ENCODE peak calls at places on chromosomes 7 and 10, in four cellular contexts. Z is H9, D is mesendoderm, I is H1. O is an unnamed sample.

GRCh38 chr10:31768467-31768866 is 160.2 kb downstream of the ARHGAP12 start:
- DNase-seq in Z (no peak), D (no peak), I (no peak), O (peak)

GRCh38 chr7:105439174-105439893 is 50.6 kb upstream of the SRPK2 start:
- DNase-seq in Z (no peak), D (peak), I (no peak), O (peak)

GRCh38 chr7:44378744-44379143 is 53.4 kb upstream of the CAMK2B start:
- DNase-seq in Z (no peak), D (peak), I (no peak), O (peak)

GRCh38 chr10:47026301-47027107 is 115.3 kb downstream of the PTPN20 start:
- DNase-seq in Z (peak), D (no peak), I (peak), O (no peak)

GRCh38 chr10:4391683-4392082 is 434.3 kb upstream of the AKR1E2 start:
- DNase-seq in Z (no peak), D (peak), I (peak), O (no peak)

GRCh38 chr10:14837756-14838581 is at the start of the genes CDNF, HSPA14 and MSANTD7:
- DNase-seq in Z (peak), D (peak), I (peak), O (peak)

GRCh38 chr7:128391805-128392204 is 18.0 kb downstream of the IMPDH1 start:
- DNase-seq in Z (no peak), D (no peak), I (no peak), O (no peak)

GRCh38 chr7:28621369-28621807 is 209.1 kb downstream of the CREB5 start:
- DNase-seq in Z (no peak), D (no peak), I (no peak), O (no peak)

GRCh38 chr7:106050002-106050742 is 61.9 kb downstream of the SYPL1 start:
- DNase-seq in Z (peak), D (peak), I (no peak), O (peak)

GRCh38 chr7:120184866-120185265 is 88.1 kb upstream of the KCND2 start:
- DNase-seq in Z (no peak), D (no peak), I (no peak), O (no peak)

GRCh38 chr10:119541046-119541445 is 1.5 kb downstream of the RGS10 start:
- DNase-seq in Z (no peak), D (no peak), I (no peak), O (peak)

GRCh38 chr7:46525876-46526275 is 604.8 kb upstream of the IGFBP3 start:
- DNase-seq in Z (no peak), D (no peak), I (no peak), O (no peak)

GRCh38 chr7:55554055-55554454 is 18.2 kb downstream of the VOPP1 start:
- DNase-seq in Z (no peak), D (no peak), I (no peak), O (no peak)

GRCh38 chr10:26448292-26448691 is 10.2 kb downstream of the APBB1IP start:
- DNase-seq in Z (no peak), D (no peak), I (no peak), O (no peak)

GRCh38 chr7:102473271-102473991 is 5.3 kb downstream of the POLR2J start:
- DNase-seq in Z (no peak), D (no peak), I (peak), O (no peak)

GRCh38 chr7:80386686-80387085 is 125.2 kb downstream of the GNAT3 start:
- DNase-seq in Z (no peak), D (peak), I (no peak), O (peak)

GRCh38 chr10:15809450-15809849 is 50.9 kb downstream of the MINDY3 start:
- DNase-seq in Z (no peak), D (no peak), I (no peak), O (no peak)

GRCh38 chr10:788796-789748 is 99.6 kb upstream of the DIP2C start:
- DNase-seq in Z (peak), D (peak), I (peak), O (peak)

GRCh38 chr10:102120987-102121738 is 995 bp upstream of the LDB1 start:
- DNase-seq in Z (peak), D (peak), I (peak), O (peak)

GRCh38 chr10:122267849-122268737 is 3.0 kb upstream of the BTBD16 start:
- DNase-seq in Z (peak), D (peak), I (peak), O (peak)

GRCh38 chr10:35498693-35499092 is 106.4 kb upstream of the GJD4 start:
- DNase-seq in Z (no peak), D (peak), I (no peak), O (no peak)

GRCh38 chr10:6310977-6311376 is 108.2 kb downstream of the PFKFB3 start:
- DNase-seq in Z (no peak), D (no peak), I (no peak), O (no peak)

GRCh38 chr10:6306917-6307316 is 104.2 kb downstream of the PFKFB3 start:
- DNase-seq in Z (no peak), D (no peak), I (no peak), O (no peak)

GRCh38 chr10:6300784-6301180 is 98.0 kb downstream of the PFKFB3 start:
- DNase-seq in Z (no peak), D (no peak), I (no peak), O (no peak)

GRCh38 chr10:6301482-6302083 is 98.9 kb downstream of the PFKFB3 start:
- DNase-seq in Z (no peak), D (no peak), I (no peak), O (no peak)

GRCh38 chr10:6305762-6306321 is 103.1 kb downstream of the PFKFB3 start:
- DNase-seq in Z (no peak), D (no peak), I (no peak), O (no peak)
- H3K56ac ChIP-seq in Z (no peak), D (no peak), I (no peak), O (no peak)

GRCh38 chr7:66845382-66846095 is 75.5 kb upstream of the TMEM248 start:
- DNase-seq in Z (no peak), D (no peak), I (peak), O (no peak)

GRCh38 chr7:66840316-66840715 is 80.7 kb upstream of the TMEM248 start:
- DNase-seq in Z (no peak), D (no peak), I (no peak), O (no peak)

GRCh38 chr7:66844552-66845381 is 76.3 kb upstream of the TMEM248 start:
- DNase-seq in Z (peak), D (peak), I (peak), O (peak)

GRCh38 chr7:66839814-66840213 is 81.2 kb upstream of the TMEM248 start:
- DNase-seq in Z (no peak), D (no peak), I (no peak), O (no peak)

GRCh38 chr7:66841898-66842297 is 79.1 kb upstream of the TMEM248 start:
- DNase-seq in Z (no peak), D (no peak), I (no peak), O (no peak)
- H4K5ac ChIP-seq in Z (no peak), D (no peak), I (no peak), O (no peak)

GRCh38 chr7:33905389-33906032 is at the start of gene BMPER:
- DNase-seq in Z (peak), D (peak), I (peak), O (peak)
- H2BK120ac ChIP-seq in Z (no peak), D (peak), I (no peak), O (peak)

GRCh38 chr7:157044151-157044687 is 33.8 kb upstream of the MNX1 start:
- DNase-seq in Z (no peak), D (no peak), I (no peak), O (peak)

GRCh38 chr7:157044943-157045660 is 34.6 kb upstream of the MNX1 start:
- DNase-seq in Z (no peak), D (no peak), I (peak), O (no peak)

GRCh38 chr7:157041004-157041403 is 30.5 kb upstream of the MNX1 start:
- DNase-seq in Z (no peak), D (peak), I (no peak), O (peak)

GRCh38 chr7:157043745-157044144 is 33.3 kb upstream of the MNX1 start:
- DNase-seq in Z (no peak), D (no peak), I (no peak), O (peak)

GRCh38 chr7:157041514-157042277 is 31.2 kb upstream of the MNX1 start:
- DNase-seq in Z (no peak), D (peak), I (no peak), O (no peak)
- H3K56ac ChIP-seq in Z (no peak), D (no peak), I (no peak), O (no peak)

GRCh38 chr7:36080843-36081242 is 72.2 kb upstream of the EEPD1 start:
- DNase-seq in Z (no peak), D (no peak), I (no peak), O (no peak)
- H4K5ac ChIP-seq in Z (no peak), D (no peak), I (no peak), O (no peak)

GRCh38 chr10:74822583-74823089 is 3.8 kb upstream of the KAT6B start:
- DNase-seq in Z (no peak), D (no peak), I (no peak), O (peak)

GRCh38 chr10:74823791-74824183 is 2.6 kb upstream of the KAT6B start:
- DNase-seq in Z (no peak), D (no peak), I (no peak), O (peak)

GRCh38 chr10:74825033-74825370 is 1.4 kb upstream of the KAT6B start:
- DNase-seq in Z (peak), D (no peak), I (peak), O (no peak)

GRCh38 chr10:74825371-74826141 is 844 bp upstream of the KAT6B start:
- DNase-seq in Z (no peak), D (no peak), I (peak), O (no peak)

DNA sequence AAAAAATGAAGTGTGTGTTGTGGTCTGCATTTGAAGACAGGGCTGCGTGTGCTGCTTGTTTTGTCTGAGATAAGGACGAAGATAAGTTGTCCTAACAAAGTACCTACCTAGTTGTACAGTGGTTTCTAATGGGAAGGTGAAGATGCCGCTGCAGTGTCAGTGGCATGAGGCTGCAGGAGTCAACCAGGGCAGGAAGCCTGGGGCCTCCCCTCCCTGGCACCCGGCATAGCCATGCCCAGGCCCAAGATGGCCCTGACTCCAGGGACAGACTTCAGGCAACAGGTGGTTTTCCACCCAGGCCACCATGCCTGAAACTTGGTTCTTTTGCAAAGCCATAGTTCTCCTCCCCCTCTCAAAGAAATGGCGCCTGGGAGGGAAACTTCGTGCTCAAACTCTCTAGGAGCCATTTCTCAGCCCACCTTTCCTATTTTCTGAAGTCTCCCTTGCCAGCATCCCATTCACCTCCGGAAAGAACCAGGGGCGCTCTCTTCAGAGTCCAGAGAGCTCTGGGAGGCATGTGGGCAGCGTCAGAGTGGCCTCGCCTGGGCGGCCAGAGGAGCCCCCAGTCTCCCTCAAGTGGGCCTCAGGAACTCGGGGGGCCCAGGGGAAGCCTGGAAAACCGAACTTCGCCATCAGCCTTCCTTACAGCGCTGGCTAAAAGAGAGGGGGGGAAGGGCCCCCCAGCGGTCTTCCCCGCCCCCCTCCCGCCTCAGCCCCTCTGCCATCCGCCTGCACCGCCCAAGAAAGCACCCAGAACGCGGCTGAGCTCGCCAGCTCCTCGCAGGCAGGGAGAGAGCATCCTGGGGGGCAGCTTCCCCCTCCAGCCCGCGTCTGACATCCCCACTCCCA is 2.0 kb upstream of the KAT6B start:
- DNase-seq in Z (peak), D (no peak), I (peak), O (no peak)
- H2BK120ac ChIP-seq in Z (no peak), D (no peak), I (no peak), O (peak)

DNA sequence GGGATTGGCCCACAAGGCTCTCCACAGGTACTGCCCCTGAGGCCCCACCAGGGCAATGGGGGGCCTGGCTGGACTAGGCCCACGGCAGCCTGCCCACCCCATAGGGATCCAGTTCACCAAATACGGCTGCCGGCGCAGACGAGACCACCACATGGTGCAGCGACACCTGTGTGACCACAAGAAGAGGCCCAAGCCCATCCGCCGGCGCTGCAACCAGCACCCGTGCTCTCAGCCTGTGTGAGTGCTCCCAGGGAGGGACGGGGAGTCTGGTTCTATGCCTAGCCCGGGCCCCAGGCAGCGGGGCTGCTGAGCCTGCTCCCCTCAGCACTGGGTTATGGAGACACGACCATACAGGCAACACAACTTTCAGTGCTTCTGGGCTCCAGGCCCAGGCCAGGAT is 33.2 kb downstream of the TBATA start:
- DNase-seq in Z (no peak), D (no peak), I (no peak), O (no peak)
- H3K56ac ChIP-seq in Z (no peak), D (no peak), I (no peak), O (no peak)

GRCh38 chr10:133140417-133141143 is 19.4 kb upstream of the KNDC1 start:
- DNase-seq in Z (peak), D (no peak), I (peak), O (no peak)

GRCh38 chr10:133142523-133143199 is 17.4 kb upstream of the KNDC1 start:
- DNase-seq in Z (peak), D (no peak), I (no peak), O (no peak)

GRCh38 chr10:133141963-133142350 is 18.1 kb upstream of the KNDC1 start:
- DNase-seq in Z (peak), D (no peak), I (peak), O (no peak)

GRCh38 chr10:133139561-133140065 is 20.4 kb upstream of the KNDC1 start:
- DNase-seq in Z (peak), D (peak), I (peak), O (no peak)

GRCh38 chr10:133141144-133141962 is 18.7 kb upstream of the KNDC1 start:
- DNase-seq in Z (peak), D (no peak), I (peak), O (no peak)
- H4K5ac ChIP-seq in Z (no peak), D (no peak), I (no peak), O (no peak)

GRCh38 chr7:33725111-33725510 is 180.2 kb upstream of the BMPER start:
- DNase-seq in Z (no peak), D (peak), I (no peak), O (no peak)

GRCh38 chr7:33725641-33726040 is 179.7 kb upstream of the BMPER start:
- DNase-seq in Z (no peak), D (peak), I (no peak), O (no peak)

GRCh38 chr7:33721895-33722294 is 183.4 kb upstream of the BMPER start:
- DNase-seq in Z (no peak), D (no peak), I (no peak), O (peak)

GRCh38 chr7:33722383-33723096 is 182.8 kb upstream of the BMPER start:
- DNase-seq in Z (peak), D (peak), I (no peak), O (peak)

DNA sequence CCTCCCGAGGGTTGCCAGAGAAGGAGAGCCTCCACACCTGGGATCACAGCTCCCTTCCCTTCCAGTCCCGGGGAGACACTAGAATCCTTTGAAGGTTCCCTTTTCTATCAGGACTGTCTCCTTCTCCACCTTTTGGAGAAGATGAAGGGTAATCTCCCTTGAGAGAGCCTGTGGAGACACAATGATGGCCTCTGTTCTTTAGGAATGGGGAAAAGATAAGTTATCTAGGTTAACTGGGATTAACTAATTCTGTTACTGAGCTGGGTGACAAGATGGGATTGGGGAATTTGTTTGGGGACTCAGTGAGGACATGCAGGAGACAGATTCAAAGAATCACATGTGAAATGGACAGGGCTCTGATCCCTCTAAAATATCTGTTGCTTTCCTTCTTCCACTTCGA is 181.1 kb upstream of the BMPER start:
- DNase-seq in Z (no peak), D (peak), I (no peak), O (no peak)
- H2BK120ac ChIP-seq in Z (no peak), D (peak), I (no peak), O (no peak)

GRCh38 chr10:130477360-130477759 is 341.2 kb downstream of the GLRX3 start:
- DNase-seq in Z (no peak), D (no peak), I (no peak), O (no peak)

GRCh38 chr10:130479906-130480305 is 343.7 kb downstream of the GLRX3 start:
- DNase-seq in Z (no peak), D (no peak), I (no peak), O (no peak)

GRCh38 chr10:130479146-130479545 is 343.0 kb downstream of the GLRX3 start:
- DNase-seq in Z (no peak), D (no peak), I (no peak), O (no peak)

GRCh38 chr10:130481076-130481930 is 345.1 kb downstream of the GLRX3 start:
- DNase-seq in Z (no peak), D (no peak), I (no peak), O (no peak)

GRCh38 chr10:130480491-130480890 is 344.3 kb downstream of the GLRX3 start:
- DNase-seq in Z (no peak), D (no peak), I (no peak), O (no peak)
- H3K56ac ChIP-seq in Z (no peak), D (no peak), I (no peak), O (no peak)